ENCODE peak calls at places on chromosomes 16 and 17, in six cellular contexts. J is prostate gland, A is endodermal cell, E is ovary, C is cardiac muscle cell, S is adrenal gland. R is an unnamed sample.

GRCh38 chr17:16286947-16287562 is 66.2 kb downstream of the CENPV start:
- DNase-seq in J (no peak), A (peak), E (peak), C (no peak), S (no peak), R (no peak)

GRCh38 chr16:11094075-11094593 is 149.8 kb downstream of the CLEC16A start:
- DNase-seq in J (no peak), A (no peak), E (no peak), C (peak), S (peak), R (no peak)

GRCh38 chr16:75304521-75305363 is 53.3 kb upstream of the BCAR1 start:
- DNase-seq in J (no peak), A (no peak), E (peak), C (peak), S (peak), R (peak)

GRCh38 chr17:46772879-46773620 is 45.4 kb downstream of the WNT3 start:
- DNase-seq in J (no peak), A (peak), E (no peak), C (peak), S (no peak), R (no peak)

GRCh38 chr17:8935194-8935593 is 30.3 kb downstream of the PIK3R5 start:
- DNase-seq in J (no peak), A (no peak), E (no peak), C (no peak), S (no peak), R (no peak)

GRCh38 chr17:41421116-41421515 is 3.3 kb downstream of the KRT37 start:
- DNase-seq in J (peak), A (no peak), E (no peak), C (no peak), S (no peak), R (no peak)

GRCh38 chr17:48560452-48560817 is 15.5 kb upstream of the HOXB2 start:
- DNase-seq in J (no peak), A (no peak), E (no peak), C (no peak), S (no peak), R (no peak)

GRCh38 chr16:53892155-53892554 is 188.2 kb downstream of the FTO start:
- DNase-seq in J (peak), A (peak), E (peak), C (peak), S (peak), R (peak)

GRCh38 chr17:72466199-72466598 is 345.4 kb downstream of the SOX9 start:
- DNase-seq in J (no peak), A (no peak), E (no peak), C (no peak), S (no peak), R (peak)

GRCh38 chr16:31467151-31467550 is 4.8 kb upstream of the TGFB1I1 start:
- DNase-seq in J (no peak), A (no peak), E (no peak), C (no peak), S (no peak), R (no peak)

GRCh38 chr16:30122621-30123160 is 329 bp downstream of the MAPK3 start:
- DNase-seq in J (no peak), A (no peak), E (no peak), C (no peak), S (no peak), R (peak)

GRCh38 chr17:83055911-83056582 is 23.4 kb upstream of the METRNL start:
- DNase-seq in J (no peak), A (peak), E (no peak), C (no peak), S (peak), R (no peak)

GRCh38 chr17:58541249-58541648 is 26.8 kb upstream of the MTMR4 start:
- DNase-seq in J (no peak), A (peak), E (no peak), C (no peak), S (no peak), R (no peak)

GRCh38 chr16:12439443-12440232 is 364.0 kb downstream of the CPPED1 start:
- DNase-seq in J (no peak), A (no peak), E (no peak), C (no peak), S (no peak), R (no peak)

GRCh38 chr17:1012823-1013728 is 16.1 kb downstream of the TIMM22 start:
- DNase-seq in J (no peak), A (no peak), E (no peak), C (no peak), S (no peak), R (no peak)

GRCh38 chr17:10226930-10227695 is 28.7 kb upstream of the GAS7 start:
- DNase-seq in J (peak), A (peak), E (peak), C (peak), S (peak), R (peak)

GRCh38 chr17:41329279-41329925 is 13.9 kb upstream of the KRTAP17-1 start:
- DNase-seq in J (peak), A (peak), E (no peak), C (peak), S (peak), R (peak)

GRCh38 chr16:81700071-81700779 is 78.9 kb upstream of the PLCG2 start:
- DNase-seq in J (no peak), A (no peak), E (no peak), C (no peak), S (no peak), R (no peak)

GRCh38 chr17:75845058-75845711 is 981 bp upstream of the UNC13D start:
- DNase-seq in J (peak), A (peak), E (peak), C (peak), S (peak), R (peak)

GRCh38 chr17:70863436-70864248 is 694.3 kb downstream of the KCNJ2 start:
- DNase-seq in J (no peak), A (no peak), E (no peak), C (no peak), S (peak), R (no peak)

GRCh38 chr17:80504671-80505413 is 28.4 kb upstream of the NPTX1 start:
- DNase-seq in J (no peak), A (no peak), E (no peak), C (no peak), S (no peak), R (no peak)
- H3K27ac ChIP-seq in J (no peak), A (no peak), E (no peak), C (no peak), S (no peak), R (no peak)

DNA sequence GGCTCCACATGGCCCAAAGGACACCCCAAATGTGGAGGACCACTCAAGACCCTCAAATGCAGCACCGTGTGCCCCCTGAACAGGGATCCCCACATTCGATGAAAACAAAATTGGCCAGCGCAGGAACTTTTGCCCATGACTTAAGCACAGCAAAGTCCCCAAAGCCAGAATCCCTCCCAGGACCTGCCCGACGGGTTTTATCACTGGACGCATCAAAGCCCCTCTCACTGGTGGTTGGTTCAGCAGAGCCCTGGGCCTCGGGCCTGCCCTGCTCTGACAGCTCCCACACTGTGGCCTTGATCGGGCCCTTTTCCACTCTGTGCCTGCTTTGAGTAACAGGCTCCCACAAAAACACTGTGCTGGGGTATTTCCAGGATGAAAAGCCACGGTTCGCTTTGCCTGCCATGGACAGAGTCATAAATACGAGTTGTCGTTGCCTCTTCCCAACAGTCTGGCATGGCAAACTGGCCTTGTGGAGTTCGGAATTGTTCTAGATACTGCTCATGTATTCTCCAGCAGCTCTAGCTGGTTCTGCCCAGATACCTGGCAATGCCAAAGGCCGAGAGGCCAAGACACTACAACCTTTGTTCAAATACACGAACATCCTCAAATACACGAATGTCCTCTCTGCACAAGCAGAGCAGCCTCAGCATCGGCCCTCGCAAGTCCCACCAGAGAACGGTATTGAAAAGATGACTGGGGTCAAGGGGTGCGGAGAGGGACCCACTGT is 46.4 kb downstream of the TBC1D16 start:
- DNase-seq in J (no peak), A (no peak), E (no peak), C (no peak), S (no peak), R (no peak)
- H3K27ac ChIP-seq in J (peak), A (no peak), E (peak), C (no peak), S (no peak), R (peak)

GRCh38 chr17:29059281-29059680 is 16.3 kb downstream of the PIPOX start:
- DNase-seq in J (no peak), A (no peak), E (no peak), C (no peak), S (no peak), R (no peak)

GRCh38 chr17:29062215-29062614 is 19.3 kb downstream of the PIPOX start:
- DNase-seq in J (no peak), A (no peak), E (no peak), C (no peak), S (no peak), R (no peak)

GRCh38 chr17:29063992-29064391 is 21.1 kb downstream of the PIPOX start:
- DNase-seq in J (no peak), A (no peak), E (no peak), C (no peak), S (no peak), R (no peak)

GRCh38 chr17:29061036-29061435 is 18.1 kb downstream of the PIPOX start:
- DNase-seq in J (no peak), A (no peak), E (no peak), C (peak), S (no peak), R (no peak)

DNA sequence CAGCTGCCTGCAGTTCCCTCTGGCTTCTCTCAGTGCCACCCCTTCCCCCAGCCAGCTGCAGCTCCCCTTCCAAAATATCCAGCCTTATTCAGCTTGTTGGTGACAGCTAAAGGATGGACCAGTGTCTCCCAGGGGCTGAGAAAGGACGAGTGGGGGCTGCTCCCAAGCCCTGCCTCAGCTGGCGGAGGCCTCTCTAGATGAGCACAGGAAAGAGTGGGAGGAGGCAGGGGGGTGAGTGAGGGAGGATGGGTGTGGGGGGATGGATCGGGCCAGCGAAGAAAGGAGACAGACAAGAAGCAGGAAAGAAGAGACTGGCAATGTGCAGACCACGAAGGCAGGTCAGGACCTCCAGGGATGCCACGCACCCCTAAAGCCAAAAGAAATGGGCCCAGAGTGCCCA is 17.5 kb downstream of the PIPOX start:
- DNase-seq in J (no peak), A (no peak), E (no peak), C (no peak), S (no peak), R (no peak)
- H3K27ac ChIP-seq in J (no peak), A (peak), E (no peak), C (peak), S (no peak), R (no peak)

GRCh38 chr16:77897831-77898540 is 109.6 kb downstream of the VAT1L start:
- DNase-seq in J (no peak), A (no peak), E (no peak), C (no peak), S (no peak), R (no peak)
- H3K27ac ChIP-seq in J (no peak), A (no peak), E (no peak), C (no peak), S (no peak), R (peak)

GRCh38 chr16:90008708-90009145 is 10.5 kb downstream of the DBNDD1 start:
- DNase-seq in J (no peak), A (no peak), E (no peak), C (no peak), S (no peak), R (no peak)

GRCh38 chr16:90011908-90012501 is 7.3 kb downstream of the DBNDD1 start:
- DNase-seq in J (no peak), A (no peak), E (no peak), C (no peak), S (no peak), R (no peak)

GRCh38 chr16:90009172-90009899 is 9.9 kb downstream of the DBNDD1 start:
- DNase-seq in J (no peak), A (no peak), E (no peak), C (no peak), S (no peak), R (no peak)

GRCh38 chr16:90011196-90011819 is 7.9 kb downstream of the DBNDD1 start:
- DNase-seq in J (no peak), A (no peak), E (no peak), C (no peak), S (no peak), R (no peak)

GRCh38 chr16:90010676-90011075 is 8.6 kb downstream of the DBNDD1 start:
- DNase-seq in J (no peak), A (no peak), E (no peak), C (no peak), S (no peak), R (no peak)
- H3K27ac ChIP-seq in J (no peak), A (no peak), E (no peak), C (no peak), S (no peak), R (no peak)

GRCh38 chr16:3017262-3017805 is 649 bp downstream of the CLDN6 start:
- DNase-seq in J (no peak), A (no peak), E (no peak), C (no peak), S (no peak), R (no peak)

GRCh38 chr16:3020247-3020603 is at the start of gene TNFRSF12A:
- DNase-seq in J (peak), A (peak), E (peak), C (peak), S (peak), R (peak)

GRCh38 chr16:3015865-3016521 is 2.0 kb downstream of the CLDN6 start:
- DNase-seq in J (no peak), A (no peak), E (no peak), C (no peak), S (no peak), R (no peak)

GRCh38 chr16:3019594-3020246 is 448 bp upstream of the TNFRSF12A start:
- DNase-seq in J (no peak), A (no peak), E (no peak), C (no peak), S (no peak), R (no peak)

DNA sequence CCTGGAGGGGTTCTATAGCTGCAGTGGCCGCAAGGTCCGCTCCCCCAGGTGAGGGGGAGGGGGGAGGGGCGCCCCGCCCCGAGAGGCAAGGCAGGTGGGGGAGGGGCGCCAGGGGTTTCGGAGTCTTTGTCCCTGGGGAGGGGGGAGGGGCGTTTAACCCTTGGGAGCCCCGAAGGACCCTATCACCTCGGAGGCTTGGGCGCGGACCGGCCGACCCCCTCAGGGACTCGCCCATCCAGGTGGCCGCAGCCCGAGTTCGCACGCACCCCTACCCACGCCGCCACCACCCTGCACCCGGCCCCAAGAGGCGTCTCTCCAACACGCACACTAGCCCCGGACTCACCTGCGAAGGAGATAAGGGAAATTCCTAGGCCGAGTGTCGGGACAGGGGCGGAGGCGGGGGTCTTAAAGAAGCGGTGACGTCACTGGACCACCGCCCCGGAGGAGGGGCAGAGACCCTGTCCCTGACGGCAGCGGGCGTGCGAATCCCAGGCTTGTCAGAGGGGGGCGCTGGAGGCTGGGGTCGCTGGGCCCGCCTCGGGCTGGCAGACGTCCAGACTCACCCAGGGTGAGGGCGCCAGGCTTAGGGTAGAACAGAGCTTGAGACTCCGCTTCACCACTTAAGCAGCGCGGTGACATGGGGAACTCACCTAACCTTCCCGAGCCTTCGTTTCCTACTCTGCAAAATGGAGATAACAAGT is at the start of gene CLDN6:
- DNase-seq in J (no peak), A (peak), E (peak), C (peak), S (no peak), R (no peak)
- H3K27ac ChIP-seq in J (no peak), A (peak), E (no peak), C (peak), S (no peak), R (no peak)

GRCh38 chr17:78179372-78179771 is 7.5 kb downstream of the TK1 start:
- DNase-seq in J (no peak), A (peak), E (no peak), C (no peak), S (peak), R (no peak)

GRCh38 chr17:78182504-78182903 is 4.3 kb downstream of the TK1 start:
- DNase-seq in J (no peak), A (peak), E (no peak), C (no peak), S (no peak), R (no peak)

GRCh38 chr17:78176548-78177025 is 8.2 kb downstream of the SYNGR2 start:
- DNase-seq in J (peak), A (peak), E (peak), C (peak), S (peak), R (peak)

GRCh38 chr17:78180508-78180907 is 6.3 kb downstream of the TK1 start:
- DNase-seq in J (no peak), A (no peak), E (no peak), C (no peak), S (no peak), R (no peak)

GRCh38 chr17:78180083-78180482 is 6.8 kb downstream of the TK1 start:
- DNase-seq in J (no peak), A (no peak), E (no peak), C (no peak), S (no peak), R (no peak)
- H3K27ac ChIP-seq in J (peak), A (no peak), E (peak), C (peak), S (no peak), R (peak)